ENCODE peak calls at places on chromosomes 2 and 18, in five cellular contexts. O is A549, P is uterus, B is stomach, J is adrenal gland. L is an unnamed sample. For H3K9me3, the result is how much of the 10 kb centered on the place peaks cover.

GRCh38 chr2:28507806-28508764 is 12.2 kb downstream of the PLB1 start:
- DNase-seq in O (peak), P (no peak), B (peak), J (no peak), L (no peak)

GRCh38 chr18:22705328-22705727 is 227.8 kb upstream of the RBBP8 start:
- DNase-seq in O (peak), P (no peak), B (no peak), J (no peak), L (no peak)

GRCh38 chr2:237310515-237311114 is 103.3 kb downstream of the COL6A3 start:
- DNase-seq in O (peak), P (no peak), B (no peak), J (no peak), L (no peak)

GRCh38 chr2:230043025-230043424 is 25.7 kb downstream of the SLC16A14 start:
- DNase-seq in O (no peak), P (no peak), B (no peak), J (no peak), L (no peak)

GRCh38 chr2:223503746-223504145 is 98.4 kb downstream of the SCG2 start:
- DNase-seq in O (no peak), P (no peak), B (no peak), J (no peak), L (no peak)

GRCh38 chr18:69400976-69401474 is 337 bp downstream of the DOK6 start:
- DNase-seq in O (peak), P (no peak), B (no peak), J (no peak), L (peak)

GRCh38 chr2:105538840-105539239 is 140.0 kb upstream of the FHL2 start:
- DNase-seq in O (no peak), P (no peak), B (no peak), J (no peak), L (no peak)

GRCh38 chr2:64960819-64961218 is 28.4 kb upstream of the SLC1A4 start:
- DNase-seq in O (no peak), P (no peak), B (no peak), J (no peak), L (peak)

GRCh38 chr18:500230-500555 is 308 bp downstream of the COLEC12 start:
- DNase-seq in O (no peak), P (no peak), B (no peak), J (no peak), L (no peak)

GRCh38 chr2:216735086-216735485 is 39.7 kb upstream of the IGFBP5 start:
- DNase-seq in O (no peak), P (peak), B (no peak), J (no peak), L (peak)

GRCh38 chr18:31511098-31511497 is 13.1 kb downstream of the DSG2 start:
- DNase-seq in O (no peak), P (no peak), B (no peak), J (no peak), L (no peak)

GRCh38 chr18:79682896-79683625 is 3.5 kb downstream of the CTDP1 start:
- DNase-seq in O (no peak), P (no peak), B (no peak), J (no peak), L (no peak)

GRCh38 chr2:96412307-96413066 is 76.9 kb downstream of the NCAPH start:
- DNase-seq in O (no peak), P (no peak), B (no peak), J (no peak), L (no peak)

GRCh38 chr2:120513776-120514357 is 167.9 kb downstream of the INHBB start:
- DNase-seq in O (no peak), P (no peak), B (no peak), J (no peak), L (no peak)

GRCh38 chr2:58720033-58720769 is 479.1 kb upstream of the FANCL start:
- DNase-seq in O (no peak), P (no peak), B (no peak), J (no peak), L (no peak)

GRCh38 chr2:240567137-240567871 is 980 bp upstream of the RNPEPL1 start:
- DNase-seq in O (no peak), P (peak), B (peak), J (peak), L (peak)

DNA sequence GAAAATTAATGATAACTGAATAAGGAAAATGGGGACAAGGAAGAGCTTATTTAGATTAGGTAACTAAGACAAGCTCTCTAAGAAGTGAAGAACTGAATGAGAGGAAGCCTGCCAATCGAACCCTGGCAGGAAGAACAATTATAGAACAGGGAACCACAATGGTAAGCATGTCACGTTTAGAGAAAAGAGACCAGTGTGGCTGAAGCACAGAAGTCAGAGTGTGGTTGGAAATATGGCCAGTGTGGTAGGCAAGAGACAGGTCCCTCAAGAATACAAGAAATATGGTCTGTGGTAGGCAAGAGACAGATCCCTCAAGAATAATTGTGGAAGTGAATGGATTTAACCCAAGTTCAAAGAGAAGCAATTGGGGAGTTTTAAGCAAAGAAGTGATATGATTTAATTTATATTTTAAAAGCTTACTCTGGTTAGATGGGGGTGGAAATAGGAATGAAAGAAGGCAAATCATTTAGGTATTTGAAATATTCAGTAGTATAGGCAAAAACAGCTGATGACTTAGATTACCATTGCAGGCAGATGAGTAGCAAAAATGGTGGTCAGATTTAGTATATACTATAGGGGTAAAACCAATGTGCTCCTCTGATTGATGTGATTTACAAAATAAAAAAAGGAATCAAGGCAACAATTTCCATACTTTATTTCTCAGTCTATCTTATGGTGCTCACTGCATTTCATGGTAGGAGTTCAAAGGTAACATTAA is 38.8 kb upstream of the ERMN start:
- DNase-seq in O (no peak), P (no peak), B (no peak), J (no peak), L (no peak)
- H3K9me3 ChIP-seq in O (under half), P (under half), B (under half), J (under half), L (under half)

GRCh38 chr2:25673170-25674002 is at the start of gene DTNB:
- DNase-seq in O (peak), P (peak), B (peak), J (peak), L (peak)
- TF ChIP-seq POLR2A in O (peak), P (no peak), B (no peak), J (peak), L (no peak)

GRCh38 chr2:175621847-175622246 is 380.2 kb downstream of the LNPK start:
- DNase-seq in O (no peak), P (no peak), B (no peak), J (no peak), L (no peak)

GRCh38 chr2:175620035-175620434 is 382.0 kb downstream of the LNPK start:
- DNase-seq in O (no peak), P (no peak), B (no peak), J (no peak), L (no peak)

GRCh38 chr2:175619591-175619990 is 382.5 kb downstream of the LNPK start:
- DNase-seq in O (no peak), P (no peak), B (no peak), J (no peak), L (no peak)

GRCh38 chr2:175619179-175619578 is 382.9 kb downstream of the LNPK start:
- DNase-seq in O (no peak), P (no peak), B (no peak), J (no peak), L (no peak)
- H3K9me3 ChIP-seq in O (under half), P (under half), B (under half), J (under half), L (under half)

DNA sequence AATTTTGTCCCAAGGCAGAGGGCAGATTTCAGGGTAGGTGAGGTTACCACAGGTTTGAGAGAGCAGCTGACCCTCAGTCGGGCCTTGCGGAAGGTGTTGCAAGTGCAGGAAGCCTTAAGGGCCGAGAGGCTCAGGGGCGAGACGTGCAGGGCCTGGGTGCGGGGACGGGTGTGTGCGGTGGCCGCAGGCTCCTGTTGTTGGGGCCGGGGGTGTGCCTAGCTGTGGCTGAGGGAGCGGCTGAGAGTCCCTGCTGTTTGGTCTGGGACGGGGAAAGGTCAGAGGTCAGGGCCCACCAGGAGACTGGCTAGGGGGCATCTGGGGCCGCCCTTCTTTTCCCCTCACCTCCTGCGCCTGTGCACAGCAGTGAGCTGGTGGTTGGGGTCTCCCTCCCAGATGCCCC is 52.5 kb downstream of the NTSR2 start:
- DNase-seq in O (no peak), P (no peak), B (no peak), J (no peak), L (no peak)
- TF ChIP-seq POLR2A in O (no peak), P (no peak), B (no peak), J (no peak), L (no peak)